ENCODE peak calls at places on chromosomes 5 and 9, in five cellular contexts. D is esophagus mucosa; Q is A549; Z is PC-3; M is stimulated activated naive CD8-positive, alpha-beta T cell treated with anti-CD3 and anti-CD28 coated beads, Interleukin-15, Interleukin-2, amounts not matched to agents 100 U/mL and 50 U/mL, for 24 hours. P is an unnamed sample.
A peak's percentile ranks its signal among the peaks of the same experiment; 100 is the strongest.

GRCh38 chr9:36656842-36657241 is 84.1 kb downstream of the MELK start:
- ATAC-seq in D (peak; percentile 71), Q (no peak), Z (no peak), M (no peak), P (no peak)

GRCh38 chr5:1966461-1966860 is 83.7 kb upstream of the IRX4 start:
- ATAC-seq in D (no peak), Q (no peak), Z (no peak), M (no peak), P (no peak)

GRCh38 chr5:130536726-130537125 is 628.3 kb downstream of the HINT1 start:
- ATAC-seq in D (no peak), Q (no peak), Z (no peak), M (no peak), P (no peak)

GRCh38 chr5:172846249-172846648 is 12.2 kb downstream of the ERGIC1 start:
- ATAC-seq in D (peak; percentile 30), Q (peak; percentile 11), Z (no peak), M (no peak), P (no peak)

GRCh38 chr5:134656690-134657089 is 8.1 kb downstream of the SEC24A start:
- ATAC-seq in D (no peak), Q (no peak), Z (no peak), M (no peak), P (no peak)

GRCh38 chr9:96875460-96876142 is 21.3 kb upstream of the ZNF782 start:
- ATAC-seq in D (peak; percentile 54), Q (peak; percentile 96), Z (peak; percentile 89), M (peak; percentile 71), P (peak; percentile 38)

GRCh38 chr5:80216753-80217596 is 38.9 kb downstream of the SERINC5 start:
- ATAC-seq in D (peak; percentile 71), Q (no peak), Z (no peak), M (peak; percentile 47), P (no peak)

GRCh38 chr5:115542651-115543364 is 1.8 kb downstream of the FEM1C start:
- ATAC-seq in D (no peak), Q (no peak), Z (no peak), M (no peak), P (no peak)

GRCh38 chr5:50665091-50665490 is 1.3 kb upstream of the PARP8 start:
- ATAC-seq in D (peak; percentile 75), Q (no peak), Z (no peak), M (no peak), P (peak; percentile 28)

P was measured in activated T-helper 17 cell treated with anti-CD3 and anti-CD28 coated beads, Interleukin-2, amount 50 U/mL, for 72 hours.